ENCODE peak calls at places on chromosomes 13 and 19, in five cellular contexts. One of them, this sample, is unnamed.

GRCh38 chr13:97127842-97128241 is 94.3 kb upstream of the MBNL2 start:
- DNase-seq in dorsolateral prefrontal cortex: no peak
- DNase-seq in adrenal gland: no peak
- DNase-seq in tibial nerve: no peak
- DNase-seq in BJ: no peak
- DNase-seq in this sample: no peak

GRCh38 chr13:107585466-107585865 is 629.9 kb downstream of the LIG4 start:
- DNase-seq in dorsolateral prefrontal cortex: no peak
- DNase-seq in adrenal gland: no peak
- DNase-seq in tibial nerve: no peak
- DNase-seq in BJ: no peak
- DNase-seq in this sample: no peak

GRCh38 chr13:23378009-23378632 is 55.4 kb downstream of the SACS start:
- DNase-seq in dorsolateral prefrontal cortex: peak; percentile 20
- DNase-seq in adrenal gland: peak; percentile 62
- DNase-seq in tibial nerve: peak; percentile 38
- DNase-seq in BJ: peak; percentile 100
- DNase-seq in this sample: no peak

GRCh38 chr13:41916173-41916954 is 44.5 kb downstream of the VWA8 start:
- DNase-seq in dorsolateral prefrontal cortex: no peak
- DNase-seq in adrenal gland: no peak
- DNase-seq in tibial nerve: no peak
- DNase-seq in BJ: peak; percentile 52
- DNase-seq in this sample: no peak

GRCh38 chr19:7200739-7201138 is 93.5 kb downstream of the INSR start:
- DNase-seq in dorsolateral prefrontal cortex: no peak
- DNase-seq in adrenal gland: no peak
- DNase-seq in tibial nerve: no peak
- DNase-seq in BJ: no peak
- DNase-seq in this sample: no peak

GRCh38 chr13:31538067-31539042 is 201.0 kb upstream of the RXFP2 start:
- DNase-seq in dorsolateral prefrontal cortex: no peak
- DNase-seq in adrenal gland: no peak
- DNase-seq in tibial nerve: no peak
- DNase-seq in BJ: no peak
- DNase-seq in this sample: no peak

GRCh38 chr19:14433454-14434156 is 499 bp downstream of the PKN1 start:
- DNase-seq in dorsolateral prefrontal cortex: no peak
- DNase-seq in adrenal gland: no peak
- DNase-seq in tibial nerve: no peak
- DNase-seq in BJ: no peak
- DNase-seq in this sample: no peak

GRCh38 chr19:18225355-18225701 is 910 bp downstream of the PDE4C start:
- DNase-seq in dorsolateral prefrontal cortex: no peak
- DNase-seq in adrenal gland: no peak
- DNase-seq in tibial nerve: no peak
- DNase-seq in BJ: no peak
- DNase-seq in this sample: no peak

GRCh38 chr13:27405521-27406134 is 18.8 kb upstream of the GTF3A start:
- DNase-seq in dorsolateral prefrontal cortex: no peak
- DNase-seq in adrenal gland: no peak
- DNase-seq in tibial nerve: no peak
- DNase-seq in BJ: no peak
- DNase-seq in this sample: no peak

GRCh38 chr13:32426981-32427851 is 714 bp downstream of the N4BP2L1 start:
- DNase-seq in dorsolateral prefrontal cortex: peak; percentile 73
- DNase-seq in adrenal gland: peak; percentile 63
- DNase-seq in tibial nerve: peak; percentile 39
- DNase-seq in BJ: no peak
- DNase-seq in this sample: peak; percentile 34

GRCh38 chr13:71242191-71242590 is 624.8 kb downstream of the DACH1 start:
- DNase-seq in dorsolateral prefrontal cortex: peak; percentile 4
- DNase-seq in adrenal gland: no peak
- DNase-seq in tibial nerve: no peak
- DNase-seq in BJ: no peak
- DNase-seq in this sample: peak; percentile 8

GRCh38 chr13:27170221-27170520 is 1.4 kb downstream of the USP12 start:
- DNase-seq in dorsolateral prefrontal cortex: no peak
- DNase-seq in adrenal gland: no peak
- DNase-seq in tibial nerve: no peak
- DNase-seq in BJ: no peak
- DNase-seq in this sample: no peak

GRCh38 chr19:17337675-17338439 is 504 bp downstream of the GTPBP3 start:
- DNase-seq in dorsolateral prefrontal cortex: no peak
- DNase-seq in adrenal gland: peak; percentile 46
- DNase-seq in tibial nerve: no peak
- DNase-seq in BJ: no peak
- DNase-seq in this sample: no peak

GRCh38 chr19:918481-919156 is 1.5 kb downstream of the KISS1R start:
- DNase-seq in dorsolateral prefrontal cortex: no peak
- DNase-seq in adrenal gland: no peak
- DNase-seq in tibial nerve: no peak
- DNase-seq in BJ: no peak
- DNase-seq in this sample: no peak

GRCh38 chr19:917323-918151 is at the start of gene KISS1R:
- DNase-seq in dorsolateral prefrontal cortex: no peak
- DNase-seq in adrenal gland: no peak
- DNase-seq in tibial nerve: no peak
- DNase-seq in BJ: no peak
- DNase-seq in this sample: no peak

GRCh38 chr19:919157-920050 is 2.3 kb downstream of the KISS1R start:
- DNase-seq in dorsolateral prefrontal cortex: no peak
- DNase-seq in adrenal gland: no peak
- DNase-seq in tibial nerve: no peak
- DNase-seq in BJ: no peak
- DNase-seq in this sample: no peak

GRCh38 chr19:918152-918437 is 962 bp downstream of the KISS1R start:
- DNase-seq in dorsolateral prefrontal cortex: no peak
- DNase-seq in adrenal gland: no peak
- DNase-seq in tibial nerve: no peak
- DNase-seq in BJ: no peak
- DNase-seq in this sample: no peak

DNA sequence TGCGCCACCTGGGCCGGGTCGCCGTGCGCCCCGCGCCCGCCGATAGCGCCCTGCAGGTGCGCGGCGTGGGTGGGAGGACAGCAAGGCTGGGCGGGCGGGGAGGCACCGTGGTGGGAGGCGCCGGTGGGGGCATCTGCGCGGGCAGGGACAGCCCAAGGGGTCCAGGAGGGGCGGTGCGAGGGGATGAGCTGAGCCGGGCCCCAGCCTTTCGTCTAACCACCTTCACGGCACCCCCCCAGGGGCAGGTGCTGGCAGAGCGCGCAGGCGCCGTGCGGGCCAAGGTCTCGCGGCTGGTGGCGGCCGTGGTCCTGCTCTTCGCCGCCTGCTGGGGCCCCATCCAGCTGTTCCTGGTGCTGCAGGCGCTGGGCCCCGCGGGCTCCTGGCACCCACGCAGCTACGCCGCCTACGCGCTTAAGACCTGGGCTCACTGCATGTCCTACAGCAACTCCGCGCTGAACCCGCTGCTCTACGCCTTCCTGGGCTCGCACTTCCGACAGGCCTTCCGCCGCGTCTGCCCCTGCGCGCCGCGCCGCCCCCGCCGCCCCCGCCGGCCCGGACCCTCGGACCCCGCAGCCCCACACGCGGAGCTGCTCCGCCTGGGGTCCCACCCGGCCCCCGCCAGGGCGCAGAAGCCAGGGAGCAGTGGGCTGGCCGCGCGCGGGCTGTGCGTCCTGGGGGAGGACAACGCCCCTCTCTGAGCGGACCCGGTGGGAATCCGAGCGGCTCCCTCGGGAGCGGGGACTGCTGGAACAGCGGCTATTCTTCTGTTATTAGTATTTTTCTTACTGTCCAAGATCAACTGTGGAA is 3.1 kb downstream of the KISS1R start:
- DNase-seq in dorsolateral prefrontal cortex: no peak
- DNase-seq in adrenal gland: no peak
- DNase-seq in tibial nerve: no peak
- DNase-seq in BJ: no peak
- DNase-seq in this sample: no peak
- H3K4me3 ChIP-seq in dorsolateral prefrontal cortex: peak overlapping the region; percentile 10
- H3K4me3 ChIP-seq in adrenal gland: no peak overlapping the region
- H3K4me3 ChIP-seq in tibial nerve: peak overlapping the region; percentile 27
- H3K4me3 ChIP-seq in BJ: no peak overlapping the region
- H3K4me3 ChIP-seq in this sample: peak overlapping the region; percentile 10

GRCh38 chr13:114129649-114130062 is 2.8 kb downstream of the RASA3 start:
- DNase-seq in dorsolateral prefrontal cortex: no peak
- DNase-seq in adrenal gland: no peak
- DNase-seq in tibial nerve: no peak
- DNase-seq in BJ: no peak
- DNase-seq in this sample: no peak

GRCh38 chr13:114132419-114133121 is at the start of gene RASA3:
- DNase-seq in dorsolateral prefrontal cortex: peak; percentile 68
- DNase-seq in adrenal gland: peak; percentile 54
- DNase-seq in tibial nerve: peak; percentile 54
- DNase-seq in BJ: no peak
- DNase-seq in this sample: peak; percentile 72

GRCh38 chr13:114130708-114131580 is 1.5 kb downstream of the RASA3 start:
- DNase-seq in dorsolateral prefrontal cortex: no peak
- DNase-seq in adrenal gland: no peak
- DNase-seq in tibial nerve: peak; percentile 41
- DNase-seq in BJ: peak; percentile 58
- DNase-seq in this sample: peak; percentile 53

GRCh38 chr13:114130131-114130707 is 2.2 kb downstream of the RASA3 start:
- DNase-seq in dorsolateral prefrontal cortex: no peak
- DNase-seq in adrenal gland: no peak
- DNase-seq in tibial nerve: no peak
- DNase-seq in BJ: no peak
- DNase-seq in this sample: no peak

DNA sequence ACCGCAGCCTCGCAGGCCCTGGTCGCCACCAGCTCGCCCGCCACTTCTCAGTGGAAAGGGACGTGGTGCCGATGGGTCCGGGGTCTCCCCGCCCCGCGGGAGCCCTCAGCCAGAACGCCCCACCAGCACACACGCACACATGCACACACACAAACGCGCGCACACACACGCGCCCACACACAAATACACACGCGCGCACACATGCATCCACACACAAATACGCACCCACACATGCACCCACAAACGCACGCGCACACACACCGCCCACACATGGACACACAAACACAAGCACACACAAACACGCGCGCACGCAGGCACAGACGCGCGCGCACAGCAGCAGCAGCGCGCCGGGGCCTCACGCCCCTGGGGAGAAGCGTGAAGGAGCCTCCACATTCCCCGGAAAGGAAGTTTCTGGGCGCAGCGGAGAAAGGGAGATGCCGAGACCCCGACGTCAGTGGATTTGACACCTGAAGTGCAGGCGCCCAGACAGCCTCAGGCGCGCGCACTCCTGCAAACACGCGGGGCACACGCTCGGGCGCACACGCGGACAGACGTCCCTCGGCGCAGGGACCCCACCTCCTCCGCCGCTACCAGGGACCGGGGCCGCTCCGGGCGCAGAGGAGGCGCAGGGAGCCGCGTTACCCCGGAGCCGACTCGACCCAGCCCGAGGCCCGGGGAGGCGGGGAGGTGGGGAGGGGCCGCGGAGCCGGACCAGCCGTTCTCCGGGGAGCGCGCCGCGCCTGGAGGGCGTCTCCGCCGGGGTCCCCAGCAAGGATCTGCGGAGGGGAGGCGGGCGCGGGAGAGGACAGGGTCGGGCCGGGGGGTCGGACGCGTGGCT is 623 bp downstream of the RASA3 start:
- DNase-seq in dorsolateral prefrontal cortex: no peak
- DNase-seq in adrenal gland: no peak
- DNase-seq in tibial nerve: no peak
- DNase-seq in BJ: no peak
- DNase-seq in this sample: no peak
- H3K4me3 ChIP-seq in dorsolateral prefrontal cortex: peak overlapping the region; percentile 82
- H3K4me3 ChIP-seq in adrenal gland: peak overlapping the region; percentile 43
- H3K4me3 ChIP-seq in tibial nerve: peak overlapping the region; percentile 95
- H3K4me3 ChIP-seq in BJ: peak overlapping the region; percentile 98
- H3K4me3 ChIP-seq in this sample: peak overlapping the region; percentile 76

GRCh38 chr13:99393791-99394735 is 86.9 kb upstream of the GPR183 start:
- DNase-seq in dorsolateral prefrontal cortex: no peak
- DNase-seq in adrenal gland: no peak
- DNase-seq in tibial nerve: no peak
- DNase-seq in BJ: no peak
- DNase-seq in this sample: no peak
- H3K4me3 ChIP-seq in dorsolateral prefrontal cortex: no peak overlapping the region
- H3K4me3 ChIP-seq in adrenal gland: no peak overlapping the region
- H3K4me3 ChIP-seq in tibial nerve: no peak overlapping the region
- H3K4me3 ChIP-seq in BJ: no peak overlapping the region
- H3K4me3 ChIP-seq in this sample: no peak overlapping the region

DNA sequence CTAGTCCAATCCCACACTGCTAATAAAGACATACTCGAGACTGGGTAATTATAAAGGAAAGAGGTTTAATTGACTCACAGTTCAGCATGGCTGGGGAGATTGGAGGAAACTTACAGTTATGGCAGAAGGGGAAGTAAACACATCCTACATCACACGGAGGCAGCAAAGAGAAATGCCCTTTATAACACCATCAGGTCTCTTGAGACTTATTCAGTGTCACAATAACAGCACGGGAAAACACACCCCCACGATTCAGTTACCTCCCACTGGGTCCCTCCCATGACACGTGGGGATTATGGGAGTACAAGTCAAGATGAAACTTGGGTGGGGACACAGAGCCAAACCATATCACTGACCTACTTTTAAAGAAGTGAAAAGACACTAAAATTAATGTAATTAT is 1130.4 kb upstream of the SLC10A2 start:
- DNase-seq in dorsolateral prefrontal cortex: no peak
- DNase-seq in adrenal gland: no peak
- DNase-seq in tibial nerve: no peak
- DNase-seq in BJ: no peak
- DNase-seq in this sample: no peak
- H3K4me3 ChIP-seq in dorsolateral prefrontal cortex: no peak overlapping the region
- H3K4me3 ChIP-seq in adrenal gland: no peak overlapping the region
- H3K4me3 ChIP-seq in tibial nerve: no peak overlapping the region
- H3K4me3 ChIP-seq in BJ: no peak overlapping the region
- H3K4me3 ChIP-seq in this sample: no peak overlapping the region

DNA sequence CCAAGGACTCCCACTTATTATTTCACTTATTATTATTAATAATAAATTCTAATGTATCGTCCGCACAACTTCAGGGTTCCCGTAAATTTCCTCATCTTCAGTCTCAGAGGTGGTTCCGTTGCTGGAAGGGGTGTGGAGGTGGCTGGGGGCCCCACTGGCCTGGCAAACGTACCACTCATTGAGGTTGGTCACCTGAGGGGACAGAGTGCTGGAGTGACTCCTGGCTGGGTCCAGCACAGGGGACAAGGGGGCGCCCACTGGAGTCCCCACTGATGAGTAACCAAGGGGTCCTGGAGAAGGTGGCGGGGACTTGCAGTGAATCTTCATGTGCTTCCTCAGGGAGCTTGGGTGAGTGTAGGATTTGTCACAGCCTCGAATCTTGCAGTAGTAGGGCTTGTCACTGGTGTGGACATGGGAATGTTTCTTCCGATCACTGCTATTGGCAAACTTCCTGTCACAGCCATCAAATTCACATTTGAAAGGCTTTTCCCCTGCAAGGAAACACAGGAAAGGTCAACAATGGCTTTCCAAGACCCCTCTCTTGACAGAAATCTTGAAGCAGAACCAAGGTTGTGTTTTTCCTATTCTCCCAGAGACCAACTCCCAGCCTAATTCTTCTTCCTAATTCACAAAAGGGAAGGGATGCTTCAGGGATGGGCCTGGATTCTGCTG is 6.1 kb downstream of the ZIC5 start:
- DNase-seq in dorsolateral prefrontal cortex: no peak
- DNase-seq in adrenal gland: no peak
- DNase-seq in tibial nerve: no peak
- DNase-seq in BJ: no peak
- DNase-seq in this sample: no peak
- H3K4me3 ChIP-seq in dorsolateral prefrontal cortex: no peak overlapping the region
- H3K4me3 ChIP-seq in adrenal gland: no peak overlapping the region
- H3K4me3 ChIP-seq in tibial nerve: no peak overlapping the region
- H3K4me3 ChIP-seq in BJ: no peak overlapping the region
- H3K4me3 ChIP-seq in this sample: no peak overlapping the region

GRCh38 chr19:29527500-29528328 is 1.9 kb downstream of the VSTM2B start:
- DNase-seq in dorsolateral prefrontal cortex: no peak
- DNase-seq in adrenal gland: no peak
- DNase-seq in tibial nerve: no peak
- DNase-seq in BJ: no peak
- DNase-seq in this sample: no peak
- H3K4me3 ChIP-seq in dorsolateral prefrontal cortex: peak overlapping the region; percentile 61
- H3K4me3 ChIP-seq in adrenal gland: no peak overlapping the region
- H3K4me3 ChIP-seq in tibial nerve: peak overlapping the region; percentile 31
- H3K4me3 ChIP-seq in BJ: no peak overlapping the region
- H3K4me3 ChIP-seq in this sample: peak overlapping the region; percentile 32